ENCODE peak calls at places on chromosome 20, in five cellular contexts. One of them, this sample, is unnamed.

GRCh38 chr20:3043381-3043780 is at the start of gene GNRH2:
- DNase-seq in stomach: no peak
- DNase-seq in fibroblast of the aortic adventitia: no peak
- DNase-seq in GM12865: no peak
- DNase-seq in AG10803: no peak
- DNase-seq in this sample: no peak

GRCh38 chr20:45347297-45347935 is 808 bp downstream of the SDC4 start:
- DNase-seq in stomach: peak; percentile 36
- DNase-seq in fibroblast of the aortic adventitia: no peak
- DNase-seq in GM12865: no peak
- DNase-seq in AG10803: no peak
- DNase-seq in this sample: no peak

GRCh38 chr20:16404171-16404570 is 169.1 kb downstream of the KIF16B start:
- DNase-seq in stomach: no peak
- DNase-seq in fibroblast of the aortic adventitia: no peak
- DNase-seq in GM12865: no peak
- DNase-seq in AG10803: no peak
- DNase-seq in this sample: no peak

GRCh38 chr20:53769041-53769440 is 175.4 kb upstream of the ZNF217 start:
- DNase-seq in stomach: no peak
- DNase-seq in fibroblast of the aortic adventitia: no peak
- DNase-seq in GM12865: no peak
- DNase-seq in AG10803: no peak
- DNase-seq in this sample: no peak

GRCh38 chr20:49045440-49046086 is 549 bp upstream of the CSE1L start:
- DNase-seq in stomach: peak; percentile 37
- DNase-seq in fibroblast of the aortic adventitia: peak; percentile 9
- DNase-seq in GM12865: peak; percentile 56
- DNase-seq in AG10803: no peak
- DNase-seq in this sample: no peak

GRCh38 chr20:51277961-51278360 is 255.1 kb upstream of the KCNG1 start:
- DNase-seq in stomach: no peak
- DNase-seq in fibroblast of the aortic adventitia: no peak
- DNase-seq in GM12865: no peak
- DNase-seq in AG10803: no peak
- DNase-seq in this sample: no peak

GRCh38 chr20:7926767-7927166 is 13.5 kb downstream of the HAO1 start:
- DNase-seq in stomach: no peak
- DNase-seq in fibroblast of the aortic adventitia: peak; percentile 75
- DNase-seq in GM12865: peak; percentile 8
- DNase-seq in AG10803: peak; percentile 58
- DNase-seq in this sample: no peak

GRCh38 chr20:36344517-36345132 is 38.5 kb downstream of the DLGAP4 start:
- DNase-seq in stomach: peak; percentile 37
- DNase-seq in fibroblast of the aortic adventitia: peak; percentile 59
- DNase-seq in GM12865: peak; percentile 26
- DNase-seq in AG10803: peak; percentile 29
- DNase-seq in this sample: peak; percentile 62

GRCh38 chr20:31608256-31608980 is 3.3 kb downstream of the ID1 start:
- DNase-seq in stomach: peak; percentile 92
- DNase-seq in fibroblast of the aortic adventitia: peak; percentile 63
- DNase-seq in GM12865: no peak
- DNase-seq in AG10803: peak; percentile 48
- DNase-seq in this sample: no peak

GRCh38 chr20:56440346-56441007 is 27.9 kb upstream of the RTF2 start:
- DNase-seq in stomach: no peak
- DNase-seq in fibroblast of the aortic adventitia: no peak
- DNase-seq in GM12865: peak; percentile 81
- DNase-seq in AG10803: no peak
- DNase-seq in this sample: peak; percentile 68

GRCh38 chr20:34209111-34209510 is 32.1 kb upstream of the ASIP start:
- DNase-seq in stomach: no peak
- DNase-seq in fibroblast of the aortic adventitia: no peak
- DNase-seq in GM12865: no peak
- DNase-seq in AG10803: no peak
- DNase-seq in this sample: no peak

GRCh38 chr20:46965477-46965876 is 70.8 kb downstream of the EYA2 start:
- DNase-seq in stomach: peak; percentile 84
- DNase-seq in fibroblast of the aortic adventitia: no peak
- DNase-seq in GM12865: no peak
- DNase-seq in AG10803: no peak
- DNase-seq in this sample: no peak

GRCh38 chr20:46025376-46025783 is 3.6 kb upstream of the SLC12A5 start:
- DNase-seq in stomach: no peak
- DNase-seq in fibroblast of the aortic adventitia: no peak
- DNase-seq in GM12865: no peak
- DNase-seq in AG10803: no peak
- DNase-seq in this sample: no peak

GRCh38 chr20:10629946-10630345 is 43.9 kb downstream of the JAG1 start:
- DNase-seq in stomach: no peak
- DNase-seq in fibroblast of the aortic adventitia: no peak
- DNase-seq in GM12865: no peak
- DNase-seq in AG10803: no peak
- DNase-seq in this sample: no peak

GRCh38 chr20:63626424-63627128 is at the start of gene GMEB2:
- DNase-seq in stomach: peak; percentile 76
- DNase-seq in fibroblast of the aortic adventitia: no peak
- DNase-seq in GM12865: peak; percentile 89
- DNase-seq in AG10803: peak; percentile 67
- DNase-seq in this sample: peak; percentile 87

GRCh38 chr20:25148181-25148981 is 47.1 kb upstream of the ENTPD6 start:
- DNase-seq in stomach: peak; percentile 54
- DNase-seq in fibroblast of the aortic adventitia: peak; percentile 60
- DNase-seq in GM12865: peak; percentile 16
- DNase-seq in AG10803: peak; percentile 33
- DNase-seq in this sample: no peak

GRCh38 chr20:11822116-11822794 is 95.4 kb upstream of the BTBD3 start:
- DNase-seq in stomach: no peak
- DNase-seq in fibroblast of the aortic adventitia: peak; percentile 36
- DNase-seq in GM12865: no peak
- DNase-seq in AG10803: no peak
- DNase-seq in this sample: no peak

GRCh38 chr20:54228841-54229240 is 21.0 kb downstream of the PFDN4 start:
- DNase-seq in stomach: no peak
- DNase-seq in fibroblast of the aortic adventitia: peak; percentile 93
- DNase-seq in GM12865: no peak
- DNase-seq in AG10803: no peak
- DNase-seq in this sample: no peak

GRCh38 chr20:37377346-37378081 is 31.6 kb downstream of the SRC start:
- DNase-seq in stomach: no peak
- DNase-seq in fibroblast of the aortic adventitia: no peak
- DNase-seq in GM12865: peak; percentile 72
- DNase-seq in AG10803: no peak
- DNase-seq in this sample: no peak
- TF ChIP-seq CTCF in stomach: no peak
- TF ChIP-seq CTCF in fibroblast of the aortic adventitia: no peak
- TF ChIP-seq CTCF in GM12865: no peak
- TF ChIP-seq CTCF in AG10803: no peak
- TF ChIP-seq CTCF in this sample: no peak

GRCh38 chr20:6626805-6627204 is 140.7 kb upstream of the BMP2 start:
- DNase-seq in stomach: no peak
- DNase-seq in fibroblast of the aortic adventitia: no peak
- DNase-seq in GM12865: peak; percentile 10
- DNase-seq in AG10803: no peak
- DNase-seq in this sample: no peak
- TF ChIP-seq CTCF in stomach: no peak
- TF ChIP-seq CTCF in fibroblast of the aortic adventitia: no peak
- TF ChIP-seq CTCF in GM12865: peak; percentile 1
- TF ChIP-seq CTCF in AG10803: no peak
- TF ChIP-seq CTCF in this sample: no peak

DNA sequence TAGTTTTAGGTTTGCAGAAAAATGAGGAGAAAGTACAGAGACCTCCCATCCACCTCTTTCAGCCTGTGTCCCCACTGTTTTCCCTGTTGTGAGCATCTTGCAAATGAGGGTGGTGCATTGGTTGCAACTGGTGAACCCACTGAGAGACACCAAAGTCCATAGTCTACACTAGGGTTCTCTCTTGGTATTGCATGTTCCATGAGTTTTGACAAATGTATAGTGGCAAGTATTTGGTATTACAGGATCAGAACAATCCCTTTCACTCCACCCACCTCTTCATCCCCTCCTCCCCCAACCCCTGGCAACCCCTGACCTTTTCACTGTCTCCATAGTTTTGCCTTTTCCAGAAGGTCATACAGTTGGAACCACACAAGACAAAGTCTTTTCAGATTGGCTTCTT is 20.1 kb downstream of the ZNF831 start:
- DNase-seq in stomach: no peak
- DNase-seq in fibroblast of the aortic adventitia: no peak
- DNase-seq in GM12865: no peak
- DNase-seq in AG10803: no peak
- DNase-seq in this sample: no peak
- TF ChIP-seq CTCF in stomach: no peak
- TF ChIP-seq CTCF in fibroblast of the aortic adventitia: no peak
- TF ChIP-seq CTCF in GM12865: no peak
- TF ChIP-seq CTCF in AG10803: no peak
- TF ChIP-seq CTCF in this sample: no peak

GRCh38 chr20:57547250-57547649 is 13.7 kb upstream of the PCK1 start:
- DNase-seq in stomach: no peak
- DNase-seq in fibroblast of the aortic adventitia: no peak
- DNase-seq in GM12865: no peak
- DNase-seq in AG10803: no peak
- DNase-seq in this sample: no peak
- TF ChIP-seq CTCF in stomach: no peak
- TF ChIP-seq CTCF in fibroblast of the aortic adventitia: no peak
- TF ChIP-seq CTCF in GM12865: no peak
- TF ChIP-seq CTCF in AG10803: no peak
- TF ChIP-seq CTCF in this sample: no peak

GRCh38 chr20:40255368-40255767 is 433.7 kb downstream of the MAFB start:
- DNase-seq in stomach: no peak
- DNase-seq in fibroblast of the aortic adventitia: peak; percentile 6
- DNase-seq in GM12865: no peak
- DNase-seq in AG10803: peak; percentile 70
- DNase-seq in this sample: no peak

GRCh38 chr20:40249805-40250204 is 439.2 kb downstream of the MAFB start:
- DNase-seq in stomach: no peak
- DNase-seq in fibroblast of the aortic adventitia: no peak
- DNase-seq in GM12865: no peak
- DNase-seq in AG10803: no peak
- DNase-seq in this sample: no peak

GRCh38 chr20:40245829-40246228 is 443.2 kb downstream of the MAFB start:
- DNase-seq in stomach: no peak
- DNase-seq in fibroblast of the aortic adventitia: no peak
- DNase-seq in GM12865: no peak
- DNase-seq in AG10803: peak; percentile 20
- DNase-seq in this sample: no peak

GRCh38 chr20:40254023-40254772 is 434.8 kb downstream of the MAFB start:
- DNase-seq in stomach: no peak
- DNase-seq in fibroblast of the aortic adventitia: peak; percentile 6
- DNase-seq in GM12865: no peak
- DNase-seq in AG10803: no peak
- DNase-seq in this sample: no peak

GRCh38 chr20:40251284-40251932 is 437.6 kb downstream of the MAFB start:
- DNase-seq in stomach: no peak
- DNase-seq in fibroblast of the aortic adventitia: peak; percentile 25
- DNase-seq in GM12865: peak; percentile 47
- DNase-seq in AG10803: peak; percentile 39
- DNase-seq in this sample: peak; percentile 45
- TF ChIP-seq CTCF in stomach: no peak
- TF ChIP-seq CTCF in fibroblast of the aortic adventitia: peak; percentile 56
- TF ChIP-seq CTCF in GM12865: peak; percentile 68
- TF ChIP-seq CTCF in AG10803: peak; percentile 70
- TF ChIP-seq CTCF in this sample: peak; percentile 47

DNA sequence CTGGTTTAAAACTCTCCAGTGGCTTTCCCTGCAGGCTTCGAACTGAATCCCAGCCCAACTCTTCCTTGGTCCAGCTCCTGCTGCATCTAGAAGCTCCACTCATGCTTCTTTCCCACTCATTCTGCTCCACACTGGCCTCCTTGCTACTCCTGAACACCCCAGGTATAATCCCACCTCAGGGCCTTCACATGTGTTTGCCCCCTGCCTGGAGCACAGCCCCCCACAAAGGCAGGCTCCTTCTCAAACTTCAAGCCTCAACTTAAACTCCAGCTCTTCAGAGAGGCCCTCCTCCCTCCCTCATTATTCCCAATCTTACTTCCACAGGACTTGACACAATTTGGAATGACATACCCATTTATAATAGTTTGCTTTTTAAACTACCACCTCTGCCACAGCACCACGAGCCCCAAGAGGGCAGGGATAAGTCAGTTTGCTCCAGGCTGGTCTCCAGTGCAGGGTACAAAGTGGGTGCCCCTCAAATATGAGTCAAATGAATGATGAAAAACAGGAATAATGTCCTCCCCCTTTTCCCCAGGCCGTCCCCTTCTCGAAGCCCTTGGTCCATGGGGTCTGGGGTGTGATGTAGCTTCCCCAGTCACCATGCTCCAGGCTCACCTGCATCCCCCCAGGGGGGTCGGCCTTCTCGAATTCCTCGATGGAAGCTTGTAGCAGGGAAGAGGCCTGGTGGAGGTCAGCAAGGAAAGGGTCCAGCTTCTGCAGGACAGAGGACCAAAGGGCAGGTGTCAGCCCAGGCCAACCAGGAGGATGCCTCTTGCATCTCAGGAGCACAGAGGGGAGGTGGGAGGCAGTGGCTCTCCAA is 37.4 kb downstream of the KIAA1755 start:
- DNase-seq in stomach: no peak
- DNase-seq in fibroblast of the aortic adventitia: no peak
- DNase-seq in GM12865: no peak
- DNase-seq in AG10803: no peak
- DNase-seq in this sample: no peak
- TF ChIP-seq CTCF in stomach: no peak
- TF ChIP-seq CTCF in fibroblast of the aortic adventitia: no peak
- TF ChIP-seq CTCF in GM12865: no peak
- TF ChIP-seq CTCF in AG10803: no peak
- TF ChIP-seq CTCF in this sample: no peak

DNA sequence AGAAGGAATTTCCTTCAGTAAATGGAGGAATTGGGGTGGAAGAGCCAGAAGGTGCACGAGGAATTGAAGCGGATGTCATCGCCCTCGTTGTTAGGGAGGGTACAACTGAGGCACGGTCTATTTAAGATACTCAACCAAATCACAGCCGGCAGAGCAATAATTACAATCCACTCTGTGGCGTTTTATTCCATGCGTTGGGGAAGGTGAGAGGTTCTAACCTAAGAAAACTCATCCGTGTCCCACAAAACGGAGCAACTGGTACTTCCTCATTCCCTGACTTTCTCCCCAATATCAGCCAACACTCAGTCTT is 802 bp upstream of the RRBP1 start:
- DNase-seq in stomach: no peak
- DNase-seq in fibroblast of the aortic adventitia: no peak
- DNase-seq in GM12865: no peak
- DNase-seq in AG10803: no peak
- DNase-seq in this sample: no peak
- TF ChIP-seq CTCF in stomach: no peak
- TF ChIP-seq CTCF in fibroblast of the aortic adventitia: no peak
- TF ChIP-seq CTCF in GM12865: no peak
- TF ChIP-seq CTCF in AG10803: no peak
- TF ChIP-seq CTCF in this sample: no peak

GRCh38 chr20:44271915-44272663 is 25.0 kb downstream of the GDAP1L1 start:
- DNase-seq in stomach: no peak
- DNase-seq in fibroblast of the aortic adventitia: no peak
- DNase-seq in GM12865: no peak
- DNase-seq in AG10803: no peak
- DNase-seq in this sample: no peak
- TF ChIP-seq CTCF in stomach: no peak
- TF ChIP-seq CTCF in fibroblast of the aortic adventitia: no peak
- TF ChIP-seq CTCF in GM12865: no peak
- TF ChIP-seq CTCF in AG10803: no peak
- TF ChIP-seq CTCF in this sample: no peak

GRCh38 chr20:59940129-59940955 is at the start of the genes FAM217B and PPP1R3D:
- DNase-seq in stomach: peak; percentile 98
- DNase-seq in fibroblast of the aortic adventitia: peak; percentile 96
- DNase-seq in GM12865: peak; percentile 97
- DNase-seq in AG10803: peak; percentile 98
- DNase-seq in this sample: peak; percentile 97
- TF ChIP-seq CTCF in stomach: no peak
- TF ChIP-seq CTCF in fibroblast of the aortic adventitia: no peak
- TF ChIP-seq CTCF in GM12865: no peak
- TF ChIP-seq CTCF in AG10803: no peak
- TF ChIP-seq CTCF in this sample: peak; percentile 7

This sample was measured in GM13976.